ENCODE peak calls at places on chromosomes 6 and 20, in eight cellular contexts. N, U, P, Q, M, D, A and K are unnamed samples.
A peak's percentile ranks its signal among the peaks of the same experiment; 100 is the strongest.

GRCh38 chr6:133159269-133159795 is 81.8 kb upstream of the EYA4 start:
- DNase-seq in N (peak; percentile 34), U (no peak), P (no peak), Q (no peak), M (no peak), D (no peak), A (peak; percentile 12), K (no peak)

GRCh38 chr6:160424256-160424655 is 76.1 kb downstream of the SLC22A3 start:
- DNase-seq in N (no peak), U (no peak), P (no peak), Q (peak; percentile 54), M (no peak), D (no peak), A (no peak), K (no peak)

GRCh38 chr20:62405108-62405980 is 1.7 kb downstream of the CABLES2 start:
- DNase-seq in N (peak; percentile 70), U (peak; percentile 54), P (peak; percentile 35), Q (peak; percentile 24), M (peak; percentile 73), D (no peak), A (peak; percentile 75), K (peak; percentile 24)

GRCh38 chr6:48449002-48449401 is 338.0 kb upstream of the PTCHD4 start:
- DNase-seq in N (peak; percentile 19), U (no peak), P (no peak), Q (peak; percentile 14), M (peak; percentile 40), D (no peak), A (no peak), K (peak; percentile 22)

GRCh38 chr6:111846511-111847409 is 26.5 kb downstream of the FYN start:
- DNase-seq in N (no peak), U (peak; percentile 43), P (no peak), Q (no peak), M (no peak), D (no peak), A (no peak), K (no peak)

GRCh38 chr6:163321717-163322116 is 92.8 kb upstream of the QKI start:
- DNase-seq in N (no peak), U (no peak), P (no peak), Q (no peak), M (no peak), D (no peak), A (no peak), K (no peak)

GRCh38 chr20:10671221-10671849 is 2.5 kb downstream of the JAG1 start:
- DNase-seq in N (peak; percentile 94), U (peak; percentile 96), P (peak; percentile 76), Q (peak; percentile 96), M (peak; percentile 98), D (peak; percentile 69), A (peak; percentile 92), K (peak; percentile 92)

GRCh38 chr20:24586523-24586840 is 117.1 kb downstream of the SYNDIG1 start:
- DNase-seq in N (no peak), U (no peak), P (no peak), Q (no peak), M (no peak), D (no peak), A (no peak), K (no peak)

GRCh38 chr6:158018851-158019361 is 37.2 kb downstream of the SYNJ2 start:
- DNase-seq in N (peak; percentile 85), U (peak; percentile 53), P (peak; percentile 83), Q (no peak), M (peak; percentile 80), D (no peak), A (peak; percentile 94), K (peak; percentile 89)

GRCh38 chr20:37559312-37560027 is 31.8 kb upstream of the BLCAP start:
- DNase-seq in N (no peak), U (no peak), P (no peak), Q (no peak), M (no peak), D (no peak), A (no peak), K (no peak)

GRCh38 chr6:43608310-43608763 is 20.7 kb downstream of the GTPBP2 start:
- DNase-seq in N (peak; percentile 86), U (peak; percentile 82), P (peak; percentile 61), Q (peak; percentile 45), M (peak; percentile 93), D (peak; percentile 17), A (peak; percentile 88), K (peak; percentile 82)

GRCh38 chr6:140048202-140048790 is 673.8 kb upstream of the CITED2 start:
- DNase-seq in N (no peak), U (no peak), P (no peak), Q (no peak), M (no peak), D (no peak), A (no peak), K (no peak)

GRCh38 chr6:1382331-1382882 is 7.0 kb upstream of the FOXF2 start:
- DNase-seq in N (no peak), U (no peak), P (no peak), Q (no peak), M (peak; percentile 84), D (no peak), A (no peak), K (no peak)

GRCh38 chr20:18906046-18906445 is 92.5 kb downstream of the SCP2D1 start:
- DNase-seq in N (no peak), U (no peak), P (no peak), Q (no peak), M (no peak), D (no peak), A (no peak), K (no peak)

GRCh38 chr6:17103715-17104114 is 1.9 kb downstream of the STMND1 start:
- DNase-seq in N (no peak), U (peak; percentile 34), P (no peak), Q (no peak), M (no peak), D (no peak), A (no peak), K (no peak)

GRCh38 chr6:1387632-1388031 is 1.7 kb upstream of the FOXF2 start:
- DNase-seq in N (no peak), U (no peak), P (no peak), Q (no peak), M (peak; percentile 61), D (no peak), A (no peak), K (no peak)

GRCh38 chr6:125095501-125096301 is 57.9 kb upstream of the TPD52L1 start:
- DNase-seq in N (peak; percentile 76), U (peak; percentile 89), P (peak; percentile 75), Q (peak; percentile 63), M (peak; percentile 85), D (no peak), A (peak; percentile 51), K (peak; percentile 58)

GRCh38 chr6:50978631-50979030 is 160.0 kb downstream of the TFAP2B start:
- DNase-seq in N (no peak), U (no peak), P (no peak), Q (no peak), M (no peak), D (no peak), A (no peak), K (no peak)

GRCh38 chr6:100202417-100203194 is 208.6 kb upstream of the MCHR2 start:
- DNase-seq in N (peak; percentile 93), U (peak; percentile 94), P (peak; percentile 96), Q (peak; percentile 90), M (peak; percentile 96), D (no peak), A (peak; percentile 95), K (peak; percentile 11)

GRCh38 chr20:47792021-47792618 is 6.8 kb upstream of the SULF2 start:
- DNase-seq in N (peak; percentile 84), U (peak; percentile 95), P (peak; percentile 98), Q (peak; percentile 97), M (peak; percentile 95), D (no peak), A (peak; percentile 98), K (peak; percentile 75)

GRCh38 chr6:28597924-28598323 is 72.2 kb downstream of the GPX5 start:
- DNase-seq in N (no peak), U (peak; percentile 17), P (no peak), Q (no peak), M (no peak), D (no peak), A (peak; percentile 32), K (no peak)
- H3K4me2 ChIP-seq in N (peak overlapping the region; percentile 65), U (peak overlapping the region; percentile 78), P (peak overlapping the region; percentile 78), Q (peak overlapping the region; percentile 59), M (no peak overlapping the region), D (peak overlapping the region; percentile 17), A (peak overlapping the region; percentile 95), K (peak overlapping the region; percentile 93)

DNA sequence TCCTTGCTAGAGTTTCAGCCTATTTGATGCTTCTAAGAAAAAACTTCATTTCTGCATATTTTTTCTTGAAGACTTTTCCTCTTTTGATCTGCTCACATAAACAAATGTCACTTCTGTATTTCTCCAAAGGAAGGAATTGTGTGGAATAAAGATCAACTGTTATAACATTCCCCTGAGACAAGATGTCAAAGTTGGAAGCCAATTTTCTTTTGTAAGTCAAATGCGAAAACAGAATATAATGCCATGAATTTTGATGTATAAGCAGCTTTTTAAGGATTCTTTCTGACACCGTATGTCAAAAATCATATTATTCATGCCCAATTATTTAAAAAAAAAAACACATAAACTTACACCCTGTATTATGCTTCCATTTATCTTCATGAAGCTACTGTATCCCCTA is 70.3 kb upstream of the NHSL1 start:
- DNase-seq in N (no peak), U (no peak), P (no peak), Q (no peak), M (no peak), D (no peak), A (no peak), K (no peak)
- H3K4me2 ChIP-seq in N (peak overlapping the region; percentile 93), U (no peak overlapping the region), P (peak overlapping the region; percentile 92), Q (no peak overlapping the region), M (peak overlapping the region; percentile 96), D (no peak overlapping the region), A (no peak overlapping the region), K (no peak overlapping the region)

DNA sequence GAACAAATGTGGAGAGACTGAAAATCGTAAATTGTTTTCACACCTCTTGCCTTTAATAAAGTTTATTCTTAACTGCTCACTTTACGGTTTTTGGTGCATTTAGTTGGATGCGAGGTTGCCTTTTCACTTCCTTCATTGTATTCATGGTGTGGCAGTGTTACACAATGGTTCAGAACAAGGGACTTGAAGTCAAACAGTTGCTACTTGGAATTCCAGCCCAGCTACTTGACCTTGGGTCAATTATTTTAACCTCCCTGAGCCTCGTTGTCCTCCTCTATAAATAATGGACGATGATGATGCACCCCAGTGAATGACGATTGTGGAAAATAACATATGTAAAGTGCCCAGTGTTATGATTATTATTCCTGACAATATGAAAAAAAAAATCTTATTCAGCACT is 72.3 kb downstream of the CARMIL1 start:
- DNase-seq in N (no peak), U (no peak), P (no peak), Q (no peak), M (no peak), D (no peak), A (no peak), K (no peak)
- H3K4me2 ChIP-seq in N (no peak overlapping the region), U (no peak overlapping the region), P (no peak overlapping the region), Q (no peak overlapping the region), M (no peak overlapping the region), D (no peak overlapping the region), A (no peak overlapping the region), K (no peak overlapping the region)

GRCh38 chr6:2410982-2411381 is 165.6 kb upstream of the GMDS start:
- DNase-seq in N (no peak), U (no peak), P (no peak), Q (no peak), M (no peak), D (no peak), A (no peak), K (no peak)

GRCh38 chr6:2412731-2413130 is 167.3 kb upstream of the GMDS start:
- DNase-seq in N (peak; percentile 90), U (peak; percentile 82), P (peak; percentile 79), Q (peak; percentile 59), M (peak; percentile 51), D (no peak), A (no peak), K (peak; percentile 36)

GRCh38 chr6:2416128-2416712 is 170.8 kb upstream of the GMDS start:
- DNase-seq in N (no peak), U (no peak), P (no peak), Q (no peak), M (no peak), D (no peak), A (no peak), K (no peak)

GRCh38 chr6:2414885-2415523 is 169.6 kb upstream of the GMDS start:
- DNase-seq in N (no peak), U (no peak), P (no peak), Q (no peak), M (no peak), D (no peak), A (no peak), K (no peak)
- H3K4me2 ChIP-seq in N (no peak overlapping the region), U (no peak overlapping the region), P (no peak overlapping the region), Q (no peak overlapping the region), M (no peak overlapping the region), D (no peak overlapping the region), A (no peak overlapping the region), K (no peak overlapping the region)